ENCODE peak calls at places on chromosomes 13 and 19, in ten cellular contexts. Q, R, B, X, O, Y, E, A, V and N are unnamed samples.

GRCh38 chr13:113146750-113147149 is 11.7 kb upstream of the PROZ start:
- DNase-seq in Q (no peak), R (no peak), B (no peak), X (no peak), O (no peak), Y (peak; percentile 26), E (no peak), A (peak; percentile 33), V (no peak), N (no peak)

GRCh38 chr19:12331211-12331941 is 2.1 kb downstream of the ZNF563 start:
- DNase-seq in Q (no peak), R (no peak), B (no peak), X (no peak), O (no peak), Y (no peak), E (no peak), A (no peak), V (no peak), N (no peak)

GRCh38 chr13:113897161-113897560 is 33.3 kb upstream of the GAS6 start:
- DNase-seq in Q (peak; percentile 87), R (no peak), B (no peak), X (no peak), O (peak; percentile 83), Y (peak; percentile 96), E (no peak), A (peak; percentile 72), V (no peak), N (no peak)

GRCh38 chr19:48745208-48745995 is 1.3 kb downstream of the IZUMO1 start:
- DNase-seq in Q (no peak), R (no peak), B (peak; percentile 72), X (no peak), O (peak; percentile 52), Y (peak; percentile 97), E (no peak), A (peak; percentile 79), V (peak; percentile 78), N (no peak)

GRCh38 chr19:23665651-23666410 is 21.2 kb downstream of the ZNF675 start:
- DNase-seq in Q (no peak), R (no peak), B (no peak), X (no peak), O (no peak), Y (no peak), E (no peak), A (no peak), V (no peak), N (no peak)

GRCh38 chr19:55693336-55693974 is 18.4 kb downstream of the EPN1 start:
- DNase-seq in Q (no peak), R (no peak), B (no peak), X (no peak), O (no peak), Y (peak; percentile 68), E (no peak), A (no peak), V (no peak), N (no peak)

GRCh38 chr19:1783874-1784273 is 28.2 kb downstream of the ATP8B3 start:
- DNase-seq in Q (no peak), R (no peak), B (no peak), X (no peak), O (no peak), Y (no peak), E (no peak), A (no peak), V (no peak), N (no peak)

GRCh38 chr19:5036733-5037681 is 68.1 kb downstream of the KDM4B start:
- DNase-seq in Q (no peak), R (no peak), B (no peak), X (no peak), O (peak; percentile 47), Y (peak; percentile 91), E (peak; percentile 56), A (no peak), V (peak; percentile 88), N (no peak)

DNA sequence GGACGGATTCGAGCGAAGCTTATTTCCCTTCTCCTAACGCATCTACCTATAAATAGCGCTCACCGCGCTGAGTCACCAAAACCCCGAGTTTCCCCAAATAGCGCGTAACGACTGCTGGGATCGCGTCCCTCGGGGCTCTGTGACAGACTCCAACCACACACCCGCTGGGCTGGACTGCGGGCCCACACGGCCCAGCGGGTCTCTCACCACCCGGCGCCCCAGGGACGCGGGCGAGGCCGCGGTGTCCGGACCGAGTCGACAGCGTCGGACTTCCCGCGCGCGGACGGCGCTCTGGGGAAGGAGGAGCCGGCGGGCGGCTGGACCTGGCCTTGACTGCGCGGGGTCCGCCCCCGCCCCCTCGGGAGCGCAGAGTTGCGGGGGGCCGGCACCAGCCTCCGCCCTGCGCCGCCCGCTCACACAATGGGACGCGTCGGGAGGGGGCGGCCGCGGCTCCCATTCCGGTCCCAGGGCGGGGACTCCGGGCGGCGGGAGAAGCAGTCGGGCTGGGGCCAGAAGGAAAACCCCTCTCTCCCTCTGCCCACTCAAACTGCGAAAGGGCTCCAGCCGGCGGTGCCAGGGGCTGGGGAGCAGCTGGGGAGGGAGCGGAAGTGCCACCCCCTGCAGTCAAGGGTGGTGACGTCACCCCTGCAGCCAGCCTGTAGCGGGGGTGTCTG is 108.8 kb downstream of the KCNRG start:
- DNase-seq in Q (peak; percentile 57), R (no peak), B (peak; percentile 74), X (peak; percentile 56), O (peak; percentile 78), Y (peak; percentile 100), E (peak; percentile 97), A (peak; percentile 98), V (no peak), N (peak; percentile 99)
- H3K4me1 ChIP-seq in Q (peaks cover 15% of the 10 kb centered on the region), R (peaks cover 12% of the 10 kb centered on the region), B (peaks cover 13% of the 10 kb centered on the region), X (peaks cover 12% of the 10 kb centered on the region), O (no peaks in the 10 kb centered on the region), Y (peaks cover 10% of the 10 kb centered on the region), E (peaks cover 64% of the 10 kb centered on the region), A (peaks cover 20% of the 10 kb centered on the region), V (peaks cover 14% of the 10 kb centered on the region), N (peaks cover 23% of the 10 kb centered on the region)

GRCh38 chr19:36120984-36121358 is 5.7 kb downstream of the TBCB start:
- DNase-seq in Q (no peak), R (no peak), B (no peak), X (no peak), O (no peak), Y (no peak), E (no peak), A (no peak), V (peak; percentile 21), N (no peak)

GRCh38 chr19:36115453-36116343 is at the start of gene TBCB:
- DNase-seq in Q (no peak), R (peak; percentile 87), B (peak; percentile 93), X (no peak), O (peak; percentile 27), Y (no peak), E (peak; percentile 87), A (no peak), V (peak; percentile 90), N (peak; percentile 93)

GRCh38 chr19:36121486-36122124 is 6.3 kb downstream of the TBCB start:
- DNase-seq in Q (no peak), R (no peak), B (no peak), X (no peak), O (no peak), Y (peak; percentile 64), E (no peak), A (no peak), V (peak; percentile 16), N (no peak)

GRCh38 chr19:36116344-36116637 is 1.0 kb downstream of the TBCB start:
- DNase-seq in Q (no peak), R (no peak), B (no peak), X (no peak), O (no peak), Y (no peak), E (no peak), A (no peak), V (no peak), N (no peak)

DNA sequence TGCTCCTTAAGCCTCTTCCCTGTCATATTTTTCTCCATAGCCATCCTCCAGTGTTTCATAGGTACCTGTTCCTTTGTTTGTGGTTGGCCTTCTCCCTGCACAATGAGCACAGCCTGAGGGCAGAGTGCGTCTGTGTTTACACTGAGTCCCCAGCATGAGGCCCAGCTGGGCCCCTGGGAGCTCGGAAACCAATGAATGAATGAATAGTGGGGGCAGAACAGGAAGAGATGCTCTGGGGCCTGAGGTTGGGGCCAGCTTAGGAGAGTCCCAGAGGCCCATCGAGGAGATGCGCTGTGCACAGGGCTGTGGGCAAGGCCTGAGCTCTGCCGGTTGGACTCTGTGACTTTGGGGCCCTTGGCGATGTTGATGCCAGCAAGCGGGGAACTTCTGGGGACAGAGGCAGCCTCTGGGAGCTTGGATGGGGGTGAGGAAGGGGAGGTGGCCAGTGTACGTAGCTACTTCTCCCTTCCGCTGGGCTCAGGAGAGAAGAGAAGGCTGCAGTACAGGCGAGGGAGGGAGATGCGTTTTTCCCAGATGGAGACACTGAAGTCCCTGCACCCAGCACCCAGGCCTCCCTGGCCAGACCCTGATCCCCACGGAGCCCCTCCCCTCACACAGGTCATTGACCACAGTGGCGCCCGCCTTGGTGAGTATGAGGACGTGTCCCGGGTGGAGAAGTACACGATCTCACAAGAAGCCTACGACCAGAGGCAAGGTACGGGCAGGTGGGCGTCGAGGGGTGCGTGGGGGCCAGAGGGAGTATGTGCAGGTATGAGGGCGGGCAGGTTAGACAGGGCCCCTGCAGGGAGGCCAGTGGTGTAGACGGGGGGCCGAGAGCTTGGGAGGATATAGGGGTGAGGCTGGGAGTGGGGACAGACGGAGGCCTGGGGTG is 5.1 kb downstream of the TBCB start:
- DNase-seq in Q (no peak), R (no peak), B (no peak), X (no peak), O (no peak), Y (peak; percentile 50), E (no peak), A (no peak), V (peak; percentile 30), N (no peak)
- H3K36me3 ChIP-seq in Q (peaks cover 18% of the 10 kb centered on the region), R (no peaks in the 10 kb centered on the region), B (peaks cover 3% of the 10 kb centered on the region), X (peaks cover 27% of the 10 kb centered on the region), O (peaks cover 18% of the 10 kb centered on the region), Y (peaks cover 44% of the 10 kb centered on the region), E (peaks cover 14% of the 10 kb centered on the region), A (peaks cover 75% of the 10 kb centered on the region), V (peaks cover 14% of the 10 kb centered on the region), N (peaks cover 58% of the 10 kb centered on the region)

GRCh38 chr13:104984296-104984818 is 1551.1 kb downstream of the EFNB2 start:
- DNase-seq in Q (no peak), R (no peak), B (no peak), X (no peak), O (peak; percentile 72), Y (no peak), E (peak; percentile 24), A (no peak), V (peak; percentile 8), N (no peak)
- H3K4me3 ChIP-seq in Q (no peak overlapping the region), R (no peak overlapping the region), B (no peak overlapping the region), X (no peak overlapping the region), O (no peak overlapping the region), Y (no peak overlapping the region), E (no peak overlapping the region), A (no peak overlapping the region), V (no peak overlapping the region), N (no peak overlapping the region)

GRCh38 chr19:44745386-44745831 is 3.1 kb upstream of the BCL3 start:
- DNase-seq in Q (no peak), R (no peak), B (peak; percentile 89), X (no peak), O (peak; percentile 81), Y (peak; percentile 95), E (peak; percentile 79), A (peak; percentile 81), V (no peak), N (peak; percentile 77)

GRCh38 chr19:44738603-44739585 is 9.6 kb upstream of the BCL3 start:
- DNase-seq in Q (no peak), R (no peak), B (peak; percentile 68), X (no peak), O (no peak), Y (no peak), E (no peak), A (no peak), V (no peak), N (no peak)

GRCh38 chr19:44740351-44740824 is 8.1 kb upstream of the BCL3 start:
- DNase-seq in Q (no peak), R (no peak), B (peak; percentile 34), X (no peak), O (no peak), Y (no peak), E (no peak), A (no peak), V (no peak), N (no peak)

GRCh38 chr19:44741258-44741731 is 7.2 kb upstream of the BCL3 start:
- DNase-seq in Q (no peak), R (no peak), B (peak; percentile 57), X (no peak), O (peak; percentile 57), Y (no peak), E (no peak), A (peak; percentile 58), V (no peak), N (no peak)

GRCh38 chr19:44741841-44742352 is 6.6 kb upstream of the BCL3 start:
- DNase-seq in Q (peak; percentile 96), R (peak; percentile 93), B (peak; percentile 99), X (no peak), O (peak; percentile 100), Y (peak; percentile 98), E (peak; percentile 99), A (peak; percentile 99), V (peak; percentile 65), N (peak; percentile 98)
- H3K4me1 ChIP-seq in Q (peaks cover 32% of the 10 kb centered on the region), R (peaks cover 22% of the 10 kb centered on the region), B (peaks cover 36% of the 10 kb centered on the region), X (peaks cover 9% of the 10 kb centered on the region), O (peaks cover 22% of the 10 kb centered on the region), Y (peaks cover 61% of the 10 kb centered on the region), E (peaks cover 72% of the 10 kb centered on the region), A (peaks cover 32% of the 10 kb centered on the region), V (peaks cover 4% of the 10 kb centered on the region), N (peaks cover 69% of the 10 kb centered on the region)